ENCODE peak calls at places on chromosomes 11 and 22, in ten cellular contexts. A is lower leg skin, F is ovary, E is adrenal gland, K is heart left ventricle, X is right lobe of liver, U is uterus, I is body of pancreas, T is sigmoid colon, B is stomach. C is an unnamed sample.

GRCh38 chr11:71935338-71935925 is 6.6 kb downstream of the RNF121 start:
- DNase-seq in A (no peak), F (no peak), E (no peak), K (no peak), X (no peak), U (no peak), I (no peak), T (no peak), B (no peak), C (no peak)

GRCh38 chr11:9755561-9755960 is 91.7 kb downstream of the SWAP70 start:
- DNase-seq in A (no peak), F (no peak), E (no peak), K (no peak), X (no peak), U (no peak), I (no peak), T (no peak), B (no peak), C (no peak)

GRCh38 chr22:42300286-42301071 is 30.0 kb upstream of the TCF20 start:
- DNase-seq in A (no peak), F (no peak), E (no peak), K (no peak), X (no peak), U (no peak), I (no peak), T (no peak), B (peak), C (no peak)

GRCh38 chr11:132126973-132127900 is 756.8 kb downstream of the NTM start:
- DNase-seq in A (peak), F (no peak), E (peak), K (peak), X (peak), U (peak), I (peak), T (peak), B (no peak), C (no peak)

GRCh38 chr11:73969091-73969490 is 13.6 kb downstream of the UCP2 start:
- DNase-seq in A (no peak), F (no peak), E (no peak), K (no peak), X (no peak), U (no peak), I (no peak), T (no peak), B (no peak), C (no peak)

GRCh38 chr11:69295995-69296889 is 2.3 kb downstream of the MYEOV start:
- DNase-seq in A (peak), F (no peak), E (peak), K (peak), X (peak), U (no peak), I (peak), T (peak), B (peak), C (peak)

GRCh38 chr11:704189-704798 is 1.7 kb upstream of the EPS8L2 start:
- DNase-seq in A (no peak), F (no peak), E (no peak), K (no peak), X (no peak), U (no peak), I (no peak), T (no peak), B (no peak), C (no peak)

GRCh38 chr22:36926721-36927435 is 13.4 kb downstream of the CSF2RB start:
- DNase-seq in A (no peak), F (no peak), E (no peak), K (no peak), X (no peak), U (no peak), I (no peak), T (no peak), B (no peak), C (no peak)

GRCh38 chr11:82049199-82049598 is 684.5 kb downstream of the FAM181B start:
- DNase-seq in A (no peak), F (no peak), E (no peak), K (no peak), X (no peak), U (no peak), I (no peak), T (no peak), B (no peak), C (no peak)

GRCh38 chr11:6927030-6927617 is 898 bp downstream of the ZNF215 start:
- DNase-seq in A (no peak), F (no peak), E (no peak), K (no peak), X (no peak), U (no peak), I (no peak), T (no peak), B (no peak), C (no peak)

GRCh38 chr11:62124186-62125113 is 639 bp downstream of the INCENP start:
- DNase-seq in A (no peak), F (no peak), E (peak), K (no peak), X (peak), U (no peak), I (peak), T (peak), B (no peak), C (peak)

DNA sequence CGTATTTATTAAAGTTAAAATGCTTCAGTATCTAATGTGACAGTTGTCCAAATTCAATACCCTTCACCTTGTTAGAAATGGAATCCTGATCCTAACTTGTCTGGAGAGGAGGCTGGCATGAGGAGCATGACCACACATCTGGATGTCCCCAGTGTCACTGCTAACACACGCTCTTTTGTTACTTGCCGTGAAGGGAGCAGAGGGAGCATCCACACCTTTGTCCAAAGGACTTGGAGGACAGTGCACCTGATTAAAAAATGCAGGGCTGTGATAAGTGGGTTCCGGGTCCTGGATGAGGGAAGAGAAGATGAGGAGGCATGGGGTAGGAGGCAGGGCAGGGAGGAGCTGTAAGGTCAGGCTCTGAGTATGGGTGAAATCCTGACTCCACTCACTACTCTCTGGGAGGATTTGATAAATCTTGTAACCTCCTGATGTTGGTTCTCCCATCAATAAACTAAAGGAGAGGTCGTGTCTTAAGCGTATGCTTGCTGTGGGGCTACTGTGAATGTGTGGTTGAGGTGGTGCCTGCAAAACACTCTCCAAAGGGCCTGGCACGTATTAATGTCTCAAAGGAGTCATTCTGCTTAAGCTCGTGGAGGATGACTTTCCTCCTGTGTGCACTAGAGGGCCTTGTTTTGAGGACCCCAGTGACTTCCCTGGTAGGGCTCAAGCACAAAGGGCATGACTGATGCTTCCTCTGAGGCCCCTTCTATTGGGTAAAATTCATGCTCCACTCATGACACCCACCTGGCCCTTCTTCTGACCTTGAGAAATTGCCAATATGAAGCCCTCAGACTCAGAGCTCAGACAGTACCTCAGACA is 16.8 kb upstream of the IGLL5 start:
- DNase-seq in A (no peak), F (no peak), E (no peak), K (no peak), X (no peak), U (no peak), I (no peak), T (no peak), B (no peak), C (no peak)
- TF ChIP-seq CTCF in A (no peak), F (no peak), E (no peak), K (no peak), X (no peak), U (no peak), I (no peak), T (no peak), B (no peak), C (no peak)

GRCh38 chr11:33692013-33692504 is 8.6 kb downstream of the C11orf91 start:
- DNase-seq in A (peak), F (peak), E (no peak), K (peak), X (peak), U (peak), I (peak), T (peak), B (peak), C (no peak)
- TF ChIP-seq POLR2A in A (no peak), F (no peak), E (no peak), K (peak), X (peak), U (peak), I (peak), T (no peak), B (no peak), C (no peak)

DNA sequence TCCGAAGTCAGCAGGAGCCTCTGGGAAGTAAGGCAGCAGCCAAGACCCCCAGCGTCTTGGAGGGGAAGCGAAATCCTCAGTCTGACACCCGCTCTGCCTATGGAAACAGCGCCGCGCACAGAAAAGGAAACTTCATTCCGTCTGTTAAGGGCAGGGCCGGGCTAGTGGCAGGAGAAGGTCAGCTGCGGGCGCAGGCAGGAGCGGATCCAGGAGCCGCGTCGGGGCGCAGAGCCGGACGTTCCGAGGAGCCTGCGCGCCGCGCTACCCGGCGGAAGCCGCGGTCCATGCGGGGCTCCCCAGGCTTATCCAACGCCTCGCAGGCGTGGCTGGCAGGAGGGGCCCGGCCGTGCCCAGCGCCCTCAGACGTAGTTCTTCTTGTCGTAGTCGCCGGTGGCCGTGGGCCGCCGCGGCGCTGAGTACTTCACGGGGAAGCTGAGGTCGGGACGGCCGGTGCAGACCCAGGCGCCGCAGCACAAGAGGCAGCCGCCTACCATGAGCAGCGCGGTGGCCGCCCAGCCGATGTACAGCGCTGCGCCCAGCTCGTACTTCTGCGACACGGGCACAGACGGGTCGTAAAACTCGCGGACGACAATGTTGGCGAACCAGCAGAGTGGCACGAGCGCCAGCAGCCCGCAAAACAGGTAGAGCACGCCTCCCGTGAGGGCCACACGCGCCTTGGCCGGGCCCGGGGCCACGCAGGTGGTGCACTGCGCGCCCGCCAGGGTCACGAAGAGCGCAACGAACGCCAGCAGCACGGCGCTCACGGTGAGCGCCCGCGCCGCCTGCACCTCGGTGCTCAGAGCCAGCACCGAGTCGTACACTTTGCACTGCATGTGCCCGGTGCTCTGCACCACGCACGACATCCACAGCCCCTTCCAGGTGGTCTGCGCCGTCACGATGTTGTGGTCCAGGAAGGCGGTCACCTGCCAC is 705 bp downstream of the CLDN5 start:
- DNase-seq in A (no peak), F (no peak), E (no peak), K (no peak), X (no peak), U (no peak), I (no peak), T (no peak), B (no peak), C (peak)
- TF ChIP-seq CTCF in A (no peak), F (no peak), E (no peak), K (no peak), X (no peak), U (no peak), I (no peak), T (no peak), B (no peak), C (no peak)

DNA sequence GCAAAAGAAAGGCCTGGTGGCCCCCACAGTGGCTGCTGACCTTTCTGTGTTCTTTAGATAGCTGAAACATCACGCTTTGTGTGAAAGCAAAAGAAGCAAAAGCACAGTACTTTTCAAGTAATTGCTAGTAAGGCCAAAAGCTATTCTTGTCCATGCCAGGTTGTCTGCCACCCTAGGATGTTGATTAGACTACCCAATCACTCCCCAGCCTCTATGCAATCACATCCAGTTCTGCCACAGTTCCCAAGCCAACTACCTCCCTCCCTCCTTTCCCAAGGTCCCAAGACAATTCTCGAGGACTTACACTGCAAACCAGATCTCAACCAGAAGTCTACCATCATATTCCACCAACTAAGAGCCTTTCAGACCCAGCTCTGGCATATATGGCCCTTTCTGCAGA is 46.2 kb downstream of the RDX start:
- DNase-seq in A (no peak), F (no peak), E (no peak), K (no peak), X (no peak), U (no peak), I (no peak), T (no peak), B (no peak), C (no peak)
- TF ChIP-seq POLR2A in A (no peak), F (no peak), E (no peak), K (no peak), X (no peak), U (no peak), I (no peak), T (no peak), B (no peak), C (no peak)

DNA sequence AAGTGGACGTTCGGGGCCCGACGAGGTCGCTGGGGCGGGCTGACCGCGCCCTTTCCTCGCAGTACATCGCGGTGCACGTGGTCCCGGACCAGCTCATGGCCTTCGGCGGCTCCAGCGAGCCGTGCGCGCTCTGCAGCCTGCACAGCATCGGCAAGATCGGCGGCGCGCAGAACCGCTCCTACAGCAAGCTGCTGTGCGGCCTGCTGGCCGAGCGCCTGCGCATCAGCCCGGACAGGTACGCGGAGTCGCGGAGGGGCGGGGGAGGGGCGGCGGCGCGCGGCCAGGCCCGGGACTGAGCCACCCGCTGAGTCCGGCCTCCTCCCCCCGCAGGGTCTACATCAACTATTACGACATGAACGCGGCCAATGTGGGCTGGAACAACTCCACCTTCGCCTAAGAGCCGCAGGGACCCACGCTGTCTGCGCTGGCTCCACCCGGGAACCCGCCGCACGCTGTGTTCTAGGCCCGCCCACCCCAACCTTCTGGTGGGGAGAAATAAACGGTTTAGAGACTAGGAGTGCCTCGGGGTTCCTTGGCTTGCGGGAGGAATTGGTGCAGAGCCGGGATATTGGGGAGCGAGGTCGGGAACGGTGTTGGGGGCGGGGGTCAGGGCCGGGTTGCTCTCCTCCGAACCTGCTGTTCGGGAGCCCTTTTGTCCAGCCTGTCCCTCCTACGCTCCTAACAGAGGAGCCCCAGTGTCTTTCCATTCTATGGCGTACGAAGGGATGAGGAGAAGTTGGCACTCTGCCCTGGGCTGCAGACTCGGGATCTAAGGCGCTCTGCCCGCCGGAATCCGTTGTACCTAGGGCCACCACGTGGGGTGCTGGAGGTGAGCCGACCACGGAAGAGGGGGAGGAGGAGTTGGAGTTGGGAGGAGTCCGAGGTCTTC is 771 bp downstream of the MIF start:
- DNase-seq in A (peak), F (peak), E (peak), K (peak), X (peak), U (peak), I (peak), T (peak), B (peak), C (peak)
- TF ChIP-seq CTCF in A (no peak), F (no peak), E (peak), K (no peak), X (peak), U (no peak), I (peak), T (no peak), B (no peak), C (peak)